ENCODE peak calls at places on chromosome 2, in five cellular contexts. V, J, L, E and R are unnamed samples.
A peak's percentile ranks its signal among the peaks of the same experiment; 100 is the strongest.

GRCh38 chr2:216517447-216517846 is 18.8 kb downstream of the RPL37A start:
- DNase-seq in V (no peak), J (no peak), L (no peak), E (no peak), R (no peak)

GRCh38 chr2:290090-290722 is 2.3 kb upstream of the ALKAL2 start:
- DNase-seq in V (peak; percentile 78), J (peak; percentile 55), L (peak; percentile 78), E (peak; percentile 81), R (peak; percentile 81)

GRCh38 chr2:205477016-205477705 is 205.1 kb upstream of the NRP2 start:
- DNase-seq in V (no peak), J (no peak), L (peak; percentile 64), E (no peak), R (peak; percentile 8)

GRCh38 chr2:138455691-138456090 is 45.9 kb upstream of the SPOPL start:
- DNase-seq in V (no peak), J (no peak), L (no peak), E (no peak), R (no peak)

GRCh38 chr2:207845202-207845864 is 75.6 kb upstream of the FZD5 start:
- DNase-seq in V (no peak), J (no peak), L (no peak), E (no peak), R (no peak)

GRCh38 chr2:20450201-20451108 is 3.6 kb downstream of the RHOB start:
- DNase-seq in V (peak; percentile 39), J (no peak), L (peak; percentile 89), E (peak; percentile 47), R (peak; percentile 89)

GRCh38 chr2:2886934-2887333 is 490.7 kb downstream of the EIPR1 start:
- DNase-seq in V (no peak), J (no peak), L (no peak), E (no peak), R (no peak)

GRCh38 chr2:25341031-25341727 is 546 bp downstream of the DNMT3A start:
- DNase-seq in V (no peak), J (no peak), L (no peak), E (no peak), R (no peak)

GRCh38 chr2:223674998-223675609 is 72.9 kb upstream of the SCG2 start:
- DNase-seq in V (no peak), J (no peak), L (peak; percentile 54), E (no peak), R (peak; percentile 43)

GRCh38 chr2:174753038-174753633 is 11.1 kb downstream of the CHRNA1 start:
- DNase-seq in V (no peak), J (no peak), L (no peak), E (no peak), R (no peak)

GRCh38 chr2:174748948-174749347 is 15.3 kb downstream of the CHRNA1 start:
- DNase-seq in V (peak; percentile 84), J (peak; percentile 65), L (peak; percentile 50), E (peak; percentile 89), R (peak; percentile 63)

GRCh38 chr2:174752403-174753037 is 11.8 kb downstream of the CHRNA1 start:
- DNase-seq in V (no peak), J (no peak), L (no peak), E (no peak), R (no peak)

GRCh38 chr2:174749793-174750192 is 14.5 kb downstream of the CHRNA1 start:
- DNase-seq in V (no peak), J (no peak), L (no peak), E (no peak), R (no peak)

DNA sequence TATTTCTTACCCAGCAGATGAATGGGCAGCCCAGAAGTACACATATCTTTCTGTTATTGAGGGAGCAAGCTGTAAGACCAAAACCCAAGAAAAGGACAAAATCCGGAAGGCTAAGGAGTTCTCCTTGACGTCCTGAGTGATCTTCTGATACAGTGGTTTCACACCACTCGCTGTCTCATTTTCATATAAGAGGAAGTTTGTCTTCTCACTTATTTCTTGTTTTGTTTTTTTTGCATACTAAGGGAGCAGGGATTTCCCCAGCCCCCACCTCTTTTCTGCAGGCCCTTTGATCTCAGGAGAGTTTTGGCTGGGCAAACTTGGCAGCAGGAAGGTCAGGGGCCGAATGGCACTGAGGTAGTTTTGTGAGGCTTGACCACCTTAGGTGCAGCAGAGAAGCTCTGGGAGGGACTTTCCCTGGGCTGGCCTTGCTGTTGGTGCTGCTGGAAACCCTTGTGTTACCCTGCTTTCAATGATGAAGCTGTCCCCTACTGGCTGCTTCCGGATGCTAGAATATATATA is 13.3 kb downstream of the CHRNA1 start:
- DNase-seq in V (no peak), J (no peak), L (no peak), E (no peak), R (no peak)
- H3K18ac ChIP-seq in V (no peak overlapping the region), J (no peak overlapping the region), L (no peak overlapping the region), E (no peak overlapping the region), R (no peak overlapping the region)

GRCh38 chr2:213149332-213149875 is 2.0 kb downstream of the IKZF2 start:
- DNase-seq in V (no peak), J (no peak), L (peak; percentile 11), E (no peak), R (no peak)

GRCh38 chr2:213151437-213152064 is at the start of gene IKZF2:
- DNase-seq in V (peak; percentile 77), J (peak; percentile 92), L (peak; percentile 94), E (peak; percentile 78), R (peak; percentile 88)

GRCh38 chr2:213148572-213149331 is 2.7 kb downstream of the IKZF2 start:
- DNase-seq in V (no peak), J (no peak), L (no peak), E (no peak), R (no peak)

GRCh38 chr2:213149949-213150314 is 1.5 kb downstream of the IKZF2 start:
- DNase-seq in V (no peak), J (peak; percentile 9), L (no peak), E (no peak), R (peak; percentile 7)

DNA sequence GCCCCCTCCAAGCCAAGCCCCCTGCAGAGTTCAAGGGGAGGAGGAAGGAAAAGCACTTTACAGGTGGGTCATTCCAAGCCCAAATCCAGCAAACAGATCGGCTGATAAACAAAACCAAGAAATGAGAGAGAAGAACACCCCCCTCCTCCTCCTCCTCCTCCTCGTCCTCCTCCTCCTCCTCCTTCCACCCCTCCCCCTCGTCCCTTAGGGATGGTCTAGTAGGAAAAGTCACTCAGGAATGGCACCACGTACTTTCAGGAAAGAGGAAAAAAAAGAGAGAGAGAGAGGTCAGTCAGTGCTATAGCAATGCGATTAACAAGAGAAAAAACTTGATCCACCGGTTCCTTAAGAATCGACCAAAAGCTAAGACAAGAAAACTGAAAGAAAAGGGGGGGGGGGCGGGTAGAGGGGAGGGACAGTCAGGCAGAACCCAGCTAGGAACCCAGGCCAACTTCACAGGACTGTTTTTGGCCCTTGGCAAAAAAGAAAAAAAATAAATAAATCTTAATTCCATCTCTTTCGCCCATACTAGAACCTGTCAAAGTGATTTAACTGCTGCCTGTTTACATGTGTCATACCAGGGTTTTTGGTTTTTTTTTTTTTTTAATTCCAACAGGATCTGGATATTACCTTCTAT is 979 bp downstream of the IKZF2 start:
- DNase-seq in V (peak; percentile 48), J (peak; percentile 27), L (peak; percentile 13), E (peak; percentile 67), R (peak; percentile 26)
- H4K8ac ChIP-seq in V (no peak overlapping the region), J (no peak overlapping the region), L (peak overlapping the region; percentile 77), E (no peak overlapping the region), R (no peak overlapping the region)

GRCh38 chr2:157899125-157899839 is 23.2 kb upstream of the ACVR1 start:
- DNase-seq in V (no peak), J (no peak), L (no peak), E (no peak), R (no peak)
- H2AFZ ChIP-seq in V (no peak overlapping the region), J (no peak overlapping the region), L (no peak overlapping the region), E (no peak overlapping the region), R (no peak overlapping the region)

GRCh38 chr2:123098618-123099017 is 926.5 kb upstream of the CNTNAP5 start:
- DNase-seq in V (no peak), J (no peak), L (no peak), E (no peak), R (no peak)

GRCh38 chr2:123093199-123093598 is 931.9 kb upstream of the CNTNAP5 start:
- DNase-seq in V (no peak), J (no peak), L (no peak), E (no peak), R (no peak)

GRCh38 chr2:123091471-123091870 is 933.6 kb upstream of the CNTNAP5 start:
- DNase-seq in V (no peak), J (no peak), L (no peak), E (no peak), R (no peak)

DNA sequence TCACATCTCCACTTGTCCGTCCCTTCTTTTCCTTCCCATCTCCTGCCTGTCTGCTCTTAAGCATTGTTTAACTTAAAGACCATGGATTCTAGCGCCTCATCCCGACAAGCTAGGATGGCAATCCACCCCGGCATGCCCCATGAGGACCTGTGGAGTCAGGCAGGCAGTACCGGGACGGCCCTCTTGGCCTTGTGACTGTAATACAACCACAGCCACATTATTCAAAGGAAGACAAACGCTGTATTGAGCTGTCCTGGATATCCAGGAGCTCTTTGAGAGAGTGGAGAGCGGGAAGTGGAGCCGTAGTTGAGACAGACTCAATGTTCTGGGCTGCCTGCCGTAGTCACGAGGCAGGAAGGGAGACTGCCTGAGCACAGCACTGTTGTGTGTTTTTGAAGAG is 929.9 kb upstream of the CNTNAP5 start:
- DNase-seq in V (no peak), J (no peak), L (no peak), E (no peak), R (no peak)
- H3K18ac ChIP-seq in V (no peak overlapping the region), J (peak overlapping the region; percentile 23), L (no peak overlapping the region), E (no peak overlapping the region), R (no peak overlapping the region)

DNA sequence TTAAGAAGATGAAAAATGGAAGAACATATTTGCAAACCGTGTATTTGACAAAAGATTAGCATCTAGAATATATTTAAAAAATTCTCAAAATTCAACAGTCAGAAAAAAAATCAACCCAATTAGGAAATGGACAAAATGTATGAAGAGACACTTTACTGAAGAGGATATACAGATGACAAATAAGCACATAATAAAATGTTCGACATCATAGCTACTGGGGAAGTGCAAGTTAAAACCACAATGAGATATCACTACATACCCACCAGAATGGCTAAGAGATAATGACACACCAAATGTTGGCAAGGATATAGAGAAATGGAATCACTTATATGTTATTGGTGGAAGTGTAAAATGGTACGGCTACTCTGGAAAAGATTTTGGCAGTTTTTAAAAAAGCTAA is 11.7 kb upstream of the NUP35 start:
- DNase-seq in V (no peak), J (no peak), L (peak; percentile 5), E (no peak), R (no peak)
- H4K8ac ChIP-seq in V (no peak overlapping the region), J (no peak overlapping the region), L (no peak overlapping the region), E (no peak overlapping the region), R (no peak overlapping the region)

GRCh38 chr2:153403937-153404336 is 74.6 kb downstream of the RPRM start:
- DNase-seq in V (no peak), J (no peak), L (no peak), E (no peak), R (no peak)
- H2AFZ ChIP-seq in V (peak overlapping the region; percentile 92), J (peak overlapping the region; percentile 36), L (no peak overlapping the region), E (peak overlapping the region; percentile 64), R (no peak overlapping the region)

GRCh38 chr2:146853741-146854444 is 990.9 kb upstream of the ACVR2A start:
- DNase-seq in V (no peak), J (no peak), L (peak; percentile 12), E (no peak), R (peak; percentile 2)
- H3K18ac ChIP-seq in V (no peak overlapping the region), J (no peak overlapping the region), L (no peak overlapping the region), E (no peak overlapping the region), R (no peak overlapping the region)

GRCh38 chr2:28683100-28683706 is 68.4 kb upstream of the PPP1CB start:
- DNase-seq in V (peak; percentile 40), J (no peak), L (peak; percentile 86), E (peak; percentile 48), R (peak; percentile 93)
- H4K8ac ChIP-seq in V (no peak overlapping the region), J (no peak overlapping the region), L (peak overlapping the region; percentile 41), E (no peak overlapping the region), R (peak overlapping the region; percentile 52)